ENCODE peak calls at places on chromosomes 12 and 14, in ten cellular contexts. N is neural crest cell, R is progenitor cell of endocrine pancreas, L is mucosa of descending colon, I is psoas muscle, B is adrenal gland, C is lower leg skin, E is tibial artery, U is B cell, D is fibroblast of mammary gland. J is an unnamed sample.

GRCh38 chr14:105473033-105473676 is 1.5 kb upstream of the CRIP2 start:
- DNase-seq in N (no peak), R (no peak), L (no peak), I (no peak), B (no peak), C (no peak), E (peak; percentile 93), U (no peak), D (no peak), J (no peak)

GRCh38 chr12:105060715-105061378 is 23.4 kb downstream of the ALDH1L2 start:
- DNase-seq in N (no peak), R (no peak), L (no peak), I (no peak), B (no peak), C (no peak), E (no peak), U (no peak), D (no peak), J (no peak)

GRCh38 chr12:22881878-22882277 is 256.9 kb downstream of the ETNK1 start:
- DNase-seq in N (no peak), R (no peak), L (no peak), I (no peak), B (no peak), C (no peak), E (no peak), U (no peak), D (no peak), J (no peak)

GRCh38 chr12:92859650-92860386 is 69.3 kb downstream of the EEA1 start:
- DNase-seq in N (no peak), R (no peak), L (no peak), I (no peak), B (no peak), C (no peak), E (no peak), U (no peak), D (no peak), J (no peak)

GRCh38 chr12:43551271-43551970 is 582 bp downstream of the ADAMTS20 start:
- DNase-seq in N (peak; percentile 33), R (peak; percentile 18), L (peak; percentile 46), I (no peak), B (no peak), C (no peak), E (no peak), U (no peak), D (no peak), J (peak; percentile 50)

GRCh38 chr12:8609061-8609570 is 3.5 kb downstream of the AICDA start:
- DNase-seq in N (peak; percentile 14), R (no peak), L (no peak), I (no peak), B (peak; percentile 35), C (no peak), E (no peak), U (peak; percentile 19), D (peak; percentile 54), J (no peak)

GRCh38 chr12:10753066-10753465 is 29.9 kb upstream of the YBX3 start:
- DNase-seq in N (no peak), R (no peak), L (no peak), I (no peak), B (no peak), C (no peak), E (no peak), U (no peak), D (peak; percentile 63), J (no peak)

GRCh38 chr12:110141389-110141788 is 17.2 kb downstream of the IFT81 start:
- DNase-seq in N (no peak), R (no peak), L (no peak), I (peak; percentile 86), B (no peak), C (peak; percentile 57), E (peak; percentile 90), U (no peak), D (peak; percentile 93), J (no peak)

GRCh38 chr12:124365726-124366430 is 71.0 kb downstream of the RFLNA start:
- DNase-seq in N (no peak), R (no peak), L (no peak), I (no peak), B (no peak), C (no peak), E (no peak), U (no peak), D (no peak), J (no peak)

GRCh38 chr12:54036620-54037359 is 3.9 kb downstream of the HOXC5 start:
- DNase-seq in N (no peak), R (no peak), L (no peak), I (peak; percentile 72), B (peak; percentile 76), C (no peak), E (peak; percentile 83), U (no peak), D (peak; percentile 76), J (no peak)

DNA sequence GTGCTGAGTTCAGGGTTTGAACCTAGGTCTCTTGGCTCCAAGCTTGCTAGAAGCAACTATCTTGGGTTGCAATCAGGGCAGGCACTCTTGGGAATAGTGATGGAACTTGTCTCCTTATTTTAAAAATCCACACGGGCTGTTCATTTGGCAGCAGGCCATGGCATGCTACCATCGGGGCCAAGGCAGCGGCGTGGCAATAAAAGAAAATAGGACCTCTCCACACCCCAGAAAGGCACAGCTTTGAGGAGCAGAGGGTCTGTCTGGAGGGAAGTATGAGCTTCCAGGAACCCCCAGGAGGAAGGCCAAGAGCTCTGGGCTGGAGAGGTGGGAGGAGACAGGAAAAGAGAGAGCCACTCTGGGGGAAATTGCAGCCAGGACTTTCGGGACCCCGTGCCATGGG is 15.3 kb downstream of the RPS6KL1 start:
- DNase-seq in N (no peak), R (no peak), L (no peak), I (no peak), B (no peak), C (no peak), E (no peak), U (no peak), D (no peak), J (no peak)
- TF ChIP-seq CTCF in N (no peak), R (no peak), L (no peak), I (no peak), B (no peak), C (no peak), E (no peak), U (no peak), D (no peak), J (no peak)

GRCh38 chr12:65699251-65699650 is 125.0 kb upstream of the HMGA2 start:
- DNase-seq in N (no peak), R (no peak), L (no peak), I (no peak), B (no peak), C (no peak), E (no peak), U (no peak), D (peak; percentile 87), J (no peak)
- TF ChIP-seq CTCF in N (no peak), R (no peak), L (no peak), I (no peak), B (peak; percentile 13), C (no peak), E (peak; percentile 26), U (no peak), D (peak; percentile 78), J (no peak)

DNA sequence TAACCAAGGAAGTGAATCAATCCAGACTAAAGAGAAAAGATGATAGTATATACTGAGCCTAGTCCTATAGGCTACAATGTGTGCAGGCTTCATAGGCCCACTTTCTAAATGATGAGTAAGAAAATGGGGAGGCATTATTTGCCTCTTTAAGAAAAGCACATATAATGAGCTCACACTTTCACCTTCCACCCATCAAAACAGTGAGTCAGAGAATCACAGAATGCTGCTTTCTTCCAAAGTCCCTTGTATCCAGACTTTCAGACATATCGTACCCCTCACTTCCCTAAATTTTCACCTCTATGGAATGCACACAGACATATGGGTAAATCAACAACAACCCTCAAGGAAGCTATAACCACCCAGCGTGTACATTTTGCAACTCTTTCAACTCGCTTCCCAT is 286.4 kb upstream of the PRKD1 start:
- DNase-seq in N (no peak), R (no peak), L (no peak), I (no peak), B (no peak), C (no peak), E (no peak), U (no peak), D (peak; percentile 82), J (no peak)
- TF ChIP-seq CTCF in N (no peak), R (no peak), L (no peak), I (no peak), B (no peak), C (no peak), E (no peak), U (no peak), D (no peak), J (no peak)

DNA sequence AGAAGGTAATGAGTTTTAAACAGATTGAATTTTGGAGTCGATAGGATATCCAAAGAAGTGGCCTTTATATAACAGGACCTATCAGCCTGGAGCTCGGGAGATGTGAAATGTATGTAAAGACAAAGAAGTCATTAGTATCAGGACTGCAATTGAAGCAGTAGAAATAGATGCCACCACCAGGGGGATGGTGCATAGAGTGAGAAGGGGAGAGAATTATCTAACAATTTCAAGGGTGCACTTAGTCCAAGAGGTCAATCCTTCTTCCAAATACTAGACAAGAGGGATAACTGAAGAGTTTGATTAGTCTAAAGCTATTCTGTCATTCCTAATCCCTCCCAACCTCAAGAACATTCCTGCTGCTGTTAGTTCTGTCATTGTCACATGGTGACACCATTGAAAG is 127.8 kb downstream of the CFAP54 start:
- DNase-seq in N (no peak), R (no peak), L (no peak), I (no peak), B (no peak), C (no peak), E (no peak), U (no peak), D (no peak), J (no peak)
- TF ChIP-seq CTCF in N (peak; percentile 46), R (peak; percentile 35), L (no peak), I (no peak), B (no peak), C (no peak), E (no peak), U (no peak), D (peak; percentile 3), J (peak; percentile 34)

DNA sequence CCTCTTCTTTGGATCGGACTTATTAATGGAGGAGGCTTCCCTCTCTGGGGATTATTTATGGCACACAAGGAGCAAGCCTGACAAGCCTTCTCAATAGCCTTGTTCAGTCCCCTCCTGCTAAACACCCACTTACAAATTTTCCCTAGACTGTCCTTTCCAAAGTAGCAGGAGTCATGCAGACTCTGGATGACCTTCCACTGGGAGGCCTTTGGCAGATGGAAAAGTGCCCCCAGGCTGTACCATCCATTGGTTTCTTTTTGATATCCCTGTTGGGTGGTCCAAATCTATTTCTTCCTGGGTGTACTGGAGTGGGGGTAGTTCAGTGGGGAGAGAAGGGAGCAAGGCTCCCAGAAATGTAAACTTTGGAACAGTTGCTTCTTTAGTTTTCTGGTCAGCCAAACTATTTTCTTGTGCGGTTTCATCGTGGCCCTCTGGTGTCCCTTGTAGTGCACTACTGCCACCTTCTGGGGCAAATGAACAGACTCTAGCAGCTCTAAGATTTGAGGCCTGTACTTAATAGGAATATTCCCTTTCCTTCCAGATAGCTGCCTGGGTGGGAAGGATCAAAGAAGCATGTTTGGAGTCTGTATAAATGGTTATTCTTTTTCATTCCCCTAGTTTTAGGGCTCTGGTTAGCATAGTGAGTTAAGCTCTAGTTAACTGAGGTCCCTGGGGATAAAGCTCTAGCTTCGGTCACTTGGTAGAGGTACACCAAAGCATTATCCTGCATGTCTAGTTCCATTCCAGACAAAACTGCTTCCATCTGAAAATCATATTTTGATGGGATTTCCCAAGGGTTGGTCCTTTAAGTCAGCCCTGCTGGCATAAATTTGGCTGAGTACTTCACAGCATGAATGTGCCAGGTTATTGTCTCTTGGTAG is 409.5 kb downstream of the SLC6A15 start:
- DNase-seq in N (peak; percentile 43), R (peak; percentile 48), L (no peak), I (no peak), B (peak; percentile 70), C (no peak), E (no peak), U (peak; percentile 24), D (peak; percentile 78), J (no peak)
- TF ChIP-seq CTCF in N (peak; percentile 79), R (peak; percentile 83), L (no peak), I (peak; percentile 21), B (peak; percentile 63), C (no peak), E (no peak), U (peak; percentile 14), D (peak; percentile 88), J (peak; percentile 27)

J was measured in mesothelial cell of epicardium.